ENCODE peak calls at places on chromosomes 3 and 15, in nine cellular contexts. U is ovary, A is cardiac fibroblast, W is fibroblast of mammary gland, M is NB4, K is transverse colon, S is GM12865, O is PC-9, X is fibroblast of villous mesenchyme. T is an unnamed sample.

GRCh38 chr3:23966308-23966707 is 21.2 kb downstream of the NR1D2 start:
- DNase-seq in U (no peak), A (peak), W (peak), M (no peak), K (no peak), S (no peak), O (no peak), X (peak), T (no peak)

GRCh38 chr15:90872481-90873184 is 4.2 kb downstream of the FURIN start:
- DNase-seq in U (peak), A (peak), W (peak), M (peak), K (no peak), S (peak), O (no peak), X (peak), T (no peak)

GRCh38 chr3:8986741-8987672 is 23.7 kb upstream of the RAD18 start:
- DNase-seq in U (no peak), A (no peak), W (no peak), M (no peak), K (no peak), S (no peak), O (no peak), X (no peak), T (no peak)

GRCh38 chr15:58573270-58573669 is 141.5 kb downstream of the LIPC start:
- DNase-seq in U (no peak), A (no peak), W (no peak), M (no peak), K (no peak), S (no peak), O (no peak), X (no peak), T (no peak)

GRCh38 chr3:194283218-194284006 is 67.7 kb downstream of the CPN2 start:
- DNase-seq in U (peak), A (peak), W (peak), M (no peak), K (peak), S (no peak), O (no peak), X (no peak), T (no peak)

GRCh38 chr3:190131329-190131728 is 10.6 kb upstream of the P3H2 start:
- DNase-seq in U (no peak), A (peak), W (peak), M (no peak), K (no peak), S (no peak), O (peak), X (peak), T (no peak)

GRCh38 chr15:87949214-87949933 is 307.2 kb downstream of the NTRK3 start:
- DNase-seq in U (no peak), A (no peak), W (no peak), M (no peak), K (no peak), S (no peak), O (no peak), X (no peak), T (no peak)

GRCh38 chr3:48938689-48939088 is 20.0 kb downstream of the ARIH2 start:
- DNase-seq in U (no peak), A (no peak), W (no peak), M (no peak), K (no peak), S (no peak), O (no peak), X (no peak), T (no peak)

GRCh38 chr3:46558184-46559029 is 7.7 kb downstream of the LRRC2 start:
- DNase-seq in U (peak), A (peak), W (peak), M (peak), K (peak), S (peak), O (peak), X (peak), T (peak)

GRCh38 chr15:42401544-42402478 is 42.5 kb downstream of the CAPN3 start:
- DNase-seq in U (no peak), A (no peak), W (no peak), M (peak), K (no peak), S (peak), O (no peak), X (no peak), T (no peak)

GRCh38 chr15:64532921-64533320 is 72.5 kb downstream of the ZNF609 start:
- DNase-seq in U (no peak), A (no peak), W (peak), M (peak), K (no peak), S (no peak), O (no peak), X (peak), T (no peak)

GRCh38 chr3:67653425-67654098 is 850 bp downstream of the SUCLG2 start:
- DNase-seq in U (no peak), A (no peak), W (peak), M (peak), K (no peak), S (peak), O (no peak), X (peak), T (no peak)

GRCh38 chr15:96347181-96348111 is 16.9 kb downstream of the NR2F2 start:
- DNase-seq in U (peak), A (peak), W (peak), M (peak), K (no peak), S (no peak), O (no peak), X (peak), T (no peak)

GRCh38 chr3:192652731-192653130 is 74.6 kb downstream of the FGF12 start:
- DNase-seq in U (no peak), A (no peak), W (peak), M (no peak), K (no peak), S (no peak), O (no peak), X (no peak), T (no peak)

GRCh38 chr3:197542741-197543454 is 12.9 kb downstream of the BDH1 start:
- DNase-seq in U (no peak), A (no peak), W (no peak), M (peak), K (no peak), S (no peak), O (no peak), X (no peak), T (no peak)

GRCh38 chr3:76565496-76566210 is 474.2 kb upstream of the ROBO2 start:
- DNase-seq in U (no peak), A (no peak), W (no peak), M (no peak), K (no peak), S (peak), O (no peak), X (no peak), T (no peak)

GRCh38 chr3:15479602-15480248 is 41.8 kb downstream of the COLQ start:
- DNase-seq in U (no peak), A (peak), W (no peak), M (no peak), K (no peak), S (no peak), O (no peak), X (no peak), T (no peak)

GRCh38 chr3:5438011-5438355 is 250.5 kb downstream of the EDEM1 start:
- DNase-seq in U (no peak), A (no peak), W (no peak), M (no peak), K (no peak), S (no peak), O (no peak), X (no peak), T (no peak)

GRCh38 chr3:86991840-86992430 is 986 bp upstream of the VGLL3 start:
- DNase-seq in U (no peak), A (no peak), W (peak), M (no peak), K (no peak), S (no peak), O (no peak), X (no peak), T (no peak)

GRCh38 chr3:39188271-39189149 is 3.9 kb downstream of the XIRP1 start:
- DNase-seq in U (no peak), A (no peak), W (no peak), M (no peak), K (no peak), S (no peak), O (no peak), X (no peak), T (no peak)

GRCh38 chr3:177824190-177824786 is 627.0 kb upstream of the TBL1XR1 start:
- DNase-seq in U (peak), A (peak), W (peak), M (no peak), K (peak), S (no peak), O (peak), X (peak), T (peak)

GRCh38 chr3:194117114-194117845 is 18.7 kb upstream of the HES1 start:
- DNase-seq in U (no peak), A (no peak), W (no peak), M (no peak), K (peak), S (no peak), O (no peak), X (no peak), T (no peak)

GRCh38 chr3:71370467-71370866 is 213.1 kb downstream of the FOXP1 start:
- DNase-seq in U (no peak), A (no peak), W (no peak), M (no peak), K (no peak), S (no peak), O (no peak), X (no peak), T (no peak)

GRCh38 chr3:196519738-196520122 is 4.6 kb upstream of the SMCO1 start:
- DNase-seq in U (no peak), A (no peak), W (no peak), M (peak), K (no peak), S (peak), O (no peak), X (no peak), T (no peak)

GRCh38 chr3:30904986-30905385 is 10.5 kb upstream of the GADL1 start:
- DNase-seq in U (no peak), A (no peak), W (peak), M (no peak), K (no peak), S (no peak), O (no peak), X (no peak), T (no peak)

GRCh38 chr3:172259726-172260248 is 188.5 kb downstream of the GHSR start:
- DNase-seq in U (no peak), A (no peak), W (no peak), M (no peak), K (no peak), S (no peak), O (no peak), X (no peak), T (no peak)

GRCh38 chr3:155963557-155963956 is 93.1 kb downstream of the GMPS start:
- DNase-seq in U (no peak), A (peak), W (peak), M (peak), K (no peak), S (no peak), O (no peak), X (no peak), T (no peak)

GRCh38 chr3:160540546-160540945 is 24.8 kb downstream of the KPNA4 start:
- DNase-seq in U (no peak), A (no peak), W (peak), M (no peak), K (no peak), S (no peak), O (no peak), X (peak), T (no peak)

GRCh38 chr3:50573566-50574279 is 4.4 kb downstream of the HEMK1 start:
- DNase-seq in U (no peak), A (no peak), W (no peak), M (no peak), K (peak), S (no peak), O (no peak), X (no peak), T (no peak)

GRCh38 chr15:90654233-90655124 is 62.7 kb upstream of the BLM start:
- DNase-seq in U (no peak), A (no peak), W (no peak), M (peak), K (no peak), S (peak), O (no peak), X (no peak), T (no peak)

GRCh38 chr3:161552984-161553383 is 56.4 kb downstream of the OTOL1 start:
- DNase-seq in U (no peak), A (no peak), W (no peak), M (no peak), K (no peak), S (no peak), O (no peak), X (no peak), T (no peak)

GRCh38 chr15:52103217-52104207 is 9.1 kb downstream of the BCL2L10 start:
- DNase-seq in U (peak), A (peak), W (peak), M (peak), K (peak), S (peak), O (peak), X (peak), T (peak)

GRCh38 chr3:167876603-167877325 is 141.2 kb downstream of the SERPINI1 start:
- DNase-seq in U (no peak), A (peak), W (peak), M (no peak), K (no peak), S (no peak), O (no peak), X (peak), T (peak)

GRCh38 chr3:160756907-160757623 is 1.0 kb downstream of the PPM1L start:
- DNase-seq in U (peak), A (no peak), W (no peak), M (peak), K (peak), S (no peak), O (no peak), X (no peak), T (no peak)

DNA sequence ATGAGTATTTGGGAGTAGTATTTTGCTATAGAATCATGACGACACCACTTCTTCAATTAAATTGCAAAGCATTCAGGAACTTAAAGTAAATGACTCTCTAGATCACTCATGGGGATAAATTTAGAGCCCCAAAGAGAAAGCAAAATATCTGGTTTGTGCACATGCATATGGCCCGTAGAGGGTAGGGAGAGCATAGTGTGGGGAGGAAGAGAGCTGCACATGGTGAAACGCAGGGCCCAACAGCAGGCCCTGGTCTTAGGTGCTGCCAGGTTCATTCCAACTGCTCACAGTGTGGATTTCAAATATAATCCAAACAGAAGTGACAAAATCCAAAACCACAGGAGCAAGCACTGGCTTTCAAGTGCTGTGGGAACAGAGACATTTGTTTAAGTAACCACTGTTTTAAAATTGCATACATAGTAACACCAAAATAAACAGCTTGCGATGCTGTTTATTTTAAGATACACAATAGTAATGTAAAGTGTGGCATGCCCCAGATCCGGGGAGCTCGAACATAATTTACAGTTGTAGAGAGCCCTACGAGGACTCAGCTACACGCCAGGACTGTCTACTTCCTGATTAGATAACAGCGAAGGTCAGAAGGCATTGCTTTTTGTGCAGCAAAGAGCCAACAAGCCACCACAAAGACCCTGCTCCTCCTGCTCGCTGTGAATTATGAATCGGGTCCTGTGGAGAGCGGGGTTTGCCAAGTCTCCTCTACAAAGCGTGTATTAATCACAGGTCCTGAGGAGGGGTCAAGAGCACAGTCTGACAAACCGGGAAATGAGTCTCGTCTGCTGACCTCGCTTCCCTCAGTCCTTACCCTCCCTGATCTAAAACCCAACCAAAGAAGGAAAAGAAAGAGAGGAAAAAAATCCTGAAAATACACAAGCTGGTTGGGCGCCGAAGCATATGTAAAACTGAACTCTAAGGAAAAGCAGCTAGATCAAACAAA is 80.6 kb downstream of the MEIS2 start:
- DNase-seq in U (peak), A (peak), W (peak), M (no peak), K (no peak), S (peak), O (no peak), X (peak), T (no peak)
- H3K4me3 ChIP-seq in U (no peak), A (peak), W (no peak), M (no peak), K (no peak), S (no peak), O (no peak), X (peak), T (no peak)

GRCh38 chr15:98673133-98673532 is 24.8 kb downstream of the IGF1R start:
- DNase-seq in U (no peak), A (no peak), W (no peak), M (no peak), K (no peak), S (no peak), O (no peak), X (no peak), T (no peak)
- TF ChIP-seq CTCF in U (no peak), A (no peak), W (no peak), M (no peak), K (no peak), S (no peak), O (no peak), X (no peak), T (no peak)

DNA sequence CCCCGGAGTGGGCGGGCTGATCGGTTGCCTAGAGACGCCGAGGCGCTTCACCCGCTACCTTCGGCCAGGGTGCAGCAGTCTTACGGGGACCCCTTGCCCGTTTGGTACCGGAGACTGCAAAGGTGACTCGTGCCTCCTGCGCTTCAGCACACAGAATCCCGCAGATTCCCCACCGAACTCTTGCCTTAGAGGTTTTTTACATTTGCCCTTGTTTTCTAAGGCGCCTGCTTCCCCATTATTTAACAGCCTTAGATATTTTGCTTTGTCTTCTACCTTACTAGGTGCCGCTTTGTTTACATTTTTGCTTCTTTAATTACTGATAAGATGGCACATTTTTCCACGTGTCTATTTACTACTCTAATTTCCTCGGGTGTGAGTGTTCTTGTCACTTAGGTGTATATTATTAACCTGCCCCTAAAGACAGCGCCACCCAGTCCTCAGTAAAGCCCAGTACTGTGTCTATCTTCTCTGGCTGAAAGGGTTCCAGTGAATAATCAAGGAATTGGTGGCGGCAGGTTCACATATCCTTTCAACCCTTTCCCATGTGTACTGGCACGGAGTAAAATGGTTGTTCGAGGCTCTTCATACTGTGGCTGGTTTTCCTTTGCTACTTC is 563 bp upstream of the CEP152 start:
- DNase-seq in U (no peak), A (no peak), W (no peak), M (no peak), K (no peak), S (no peak), O (no peak), X (no peak), T (no peak)
- H3K4me3 ChIP-seq in U (peak), A (peak), W (peak), M (peak), K (peak), S (peak), O (peak), X (peak), T (peak)

GRCh38 chr15:89648106-89649012 is 6.9 kb downstream of the KIF7 start:
- DNase-seq in U (peak), A (no peak), W (no peak), M (no peak), K (no peak), S (no peak), O (no peak), X (no peak), T (no peak)

GRCh38 chr15:89645680-89646079 is 9.6 kb downstream of the KIF7 start:
- DNase-seq in U (peak), A (no peak), W (no peak), M (no peak), K (no peak), S (no peak), O (no peak), X (no peak), T (no peak)

GRCh38 chr15:89646416-89647141 is 8.7 kb downstream of the KIF7 start:
- DNase-seq in U (peak), A (no peak), W (no peak), M (no peak), K (no peak), S (no peak), O (no peak), X (no peak), T (no peak)

GRCh38 chr15:89649013-89649625 is 6.1 kb downstream of the KIF7 start:
- DNase-seq in U (no peak), A (no peak), W (no peak), M (no peak), K (no peak), S (no peak), O (no peak), X (no peak), T (no peak)

GRCh38 chr15:89647191-89647851 is 7.9 kb downstream of the KIF7 start:
- DNase-seq in U (peak), A (peak), W (peak), M (peak), K (peak), S (peak), O (peak), X (peak), T (no peak)
- TF ChIP-seq CTCF in U (peak), A (peak), W (peak), M (peak), K (peak), S (peak), O (peak), X (peak), T (peak)

GRCh38 chr3:188037116-188037718 is 116.7 kb upstream of the LPP start:
- DNase-seq in U (no peak), A (peak), W (peak), M (no peak), K (peak), S (no peak), O (peak), X (peak), T (no peak)

GRCh38 chr3:188034989-188035388 is 119.0 kb upstream of the LPP start:
- DNase-seq in U (no peak), A (no peak), W (no peak), M (no peak), K (no peak), S (no peak), O (no peak), X (no peak), T (no peak)

GRCh38 chr3:188037965-188038581 is 115.9 kb upstream of the LPP start:
- DNase-seq in U (no peak), A (no peak), W (peak), M (no peak), K (peak), S (no peak), O (peak), X (no peak), T (no peak)

GRCh38 chr3:188041193-188041592 is 112.8 kb upstream of the LPP start:
- DNase-seq in U (no peak), A (no peak), W (no peak), M (peak), K (no peak), S (no peak), O (no peak), X (no peak), T (no peak)

DNA sequence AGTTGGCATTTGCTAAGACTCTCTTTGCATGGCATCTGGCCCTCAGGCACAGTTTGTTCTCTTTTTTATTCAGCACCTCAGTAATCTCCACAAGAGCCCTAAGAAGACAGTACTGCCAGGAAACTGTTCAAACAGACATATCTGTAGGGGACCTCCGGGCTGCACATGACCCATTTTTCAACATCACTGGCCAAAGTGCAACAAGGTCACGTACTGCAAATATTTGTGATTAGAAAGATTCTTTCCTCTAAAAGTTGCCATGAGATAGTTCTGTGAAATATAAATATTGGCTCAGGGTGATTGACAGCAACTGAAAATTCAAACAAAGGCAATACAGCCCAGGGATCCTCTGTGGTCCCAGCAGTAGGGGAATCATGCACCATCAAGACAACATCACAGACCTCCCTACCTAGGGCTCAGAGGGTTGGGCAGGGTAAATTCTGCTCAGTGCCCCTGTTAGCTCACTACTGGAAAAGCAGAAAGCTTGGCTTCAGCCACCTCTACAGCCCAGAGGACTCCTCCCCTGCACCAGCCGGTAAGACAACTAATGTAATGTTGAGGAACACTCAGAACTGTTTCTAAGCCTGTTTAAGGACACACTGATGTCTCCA is 117.5 kb upstream of the LPP start:
- DNase-seq in U (no peak), A (no peak), W (no peak), M (peak), K (no peak), S (no peak), O (no peak), X (no peak), T (no peak)
- H3K4me3 ChIP-seq in U (no peak), A (no peak), W (no peak), M (no peak), K (no peak), S (no peak), O (no peak), X (no peak), T (no peak)